ENCODE peak calls at places on chromosomes 11 and 22, in four cellular contexts. One of them, this sample, is unnamed.

GRCh38 chr22:43308451-43309235 is 34.5 kb downstream of the SCUBE1 start:
- DNase-seq in GM12891: no peak
- DNase-seq in HL-60: no peak
- DNase-seq in K562: no peak
- DNase-seq in this sample: no peak

GRCh38 chr11:6298605-6299004 is 21.7 kb downstream of the CAVIN3 start:
- DNase-seq in GM12891: no peak
- DNase-seq in HL-60: peak
- DNase-seq in K562: no peak
- DNase-seq in this sample: no peak

GRCh38 chr11:86116996-86117705 is 48.3 kb upstream of the PICALM start:
- DNase-seq in GM12891: no peak
- DNase-seq in HL-60: no peak
- DNase-seq in K562: no peak
- DNase-seq in this sample: no peak

GRCh38 chr11:83115551-83115950 is 41.4 kb upstream of the PCF11 start:
- DNase-seq in GM12891: no peak
- DNase-seq in HL-60: no peak
- DNase-seq in K562: no peak
- DNase-seq in this sample: no peak

GRCh38 chr11:76655466-76656086 is 15.0 kb downstream of the LRRC32 start:
- DNase-seq in GM12891: no peak
- DNase-seq in HL-60: no peak
- DNase-seq in K562: no peak
- DNase-seq in this sample: no peak

GRCh38 chr11:96753997-96754396 is 364.2 kb downstream of the JRKL start:
- DNase-seq in GM12891: no peak
- DNase-seq in HL-60: no peak
- DNase-seq in K562: no peak
- DNase-seq in this sample: no peak

GRCh38 chr11:33970984-33971466 is 79.1 kb upstream of the LMO2 start:
- DNase-seq in GM12891: peak
- DNase-seq in HL-60: no peak
- DNase-seq in K562: peak
- DNase-seq in this sample: no peak

GRCh38 chr11:61747389-61748285 is 4.8 kb upstream of the MYRF start:
- DNase-seq in GM12891: peak
- DNase-seq in HL-60: peak
- DNase-seq in K562: peak
- DNase-seq in this sample: no peak

GRCh38 chr11:65311197-65311631 is 3.5 kb upstream of the CDC42EP2 start:
- DNase-seq in GM12891: no peak
- DNase-seq in HL-60: no peak
- DNase-seq in K562: no peak
- DNase-seq in this sample: no peak

GRCh38 chr11:62398011-62398994 is 20.5 kb upstream of the SCGB1A1 start:
- DNase-seq in GM12891: no peak
- DNase-seq in HL-60: peak
- DNase-seq in K562: peak
- DNase-seq in this sample: no peak

GRCh38 chr11:75763846-75764245 is 4.7 kb upstream of the DGAT2 start:
- DNase-seq in GM12891: no peak
- DNase-seq in HL-60: no peak
- DNase-seq in K562: no peak
- DNase-seq in this sample: no peak

GRCh38 chr22:40302149-40302548 is 44.2 kb upstream of the ADSL start:
- DNase-seq in GM12891: no peak
- DNase-seq in HL-60: no peak
- DNase-seq in K562: no peak
- DNase-seq in this sample: no peak

GRCh38 chr22:23910496-23911190 is 16.5 kb downstream of the MIF start:
- DNase-seq in GM12891: no peak
- DNase-seq in HL-60: no peak
- DNase-seq in K562: no peak
- DNase-seq in this sample: no peak

GRCh38 chr11:99920956-99921355 is 766.1 kb upstream of the ARHGAP42 start:
- DNase-seq in GM12891: no peak
- DNase-seq in HL-60: no peak
- DNase-seq in K562: no peak
- DNase-seq in this sample: no peak

GRCh38 chr22:45318168-45318557 is 8.4 kb downstream of the FAM118A start:
- DNase-seq in GM12891: peak
- DNase-seq in HL-60: peak
- DNase-seq in K562: peak
- DNase-seq in this sample: peak

GRCh38 chr11:2963112-2963754 is 28.9 kb downstream of the NAP1L4 start:
- DNase-seq in GM12891: no peak
- DNase-seq in HL-60: no peak
- DNase-seq in K562: no peak
- DNase-seq in this sample: no peak

GRCh38 chr11:2652857-2653643 is 46.7 kb downstream of the KCNQ1OT1 start:
- DNase-seq in GM12891: no peak
- DNase-seq in HL-60: no peak
- DNase-seq in K562: peak
- DNase-seq in this sample: no peak

GRCh38 chr11:68371176-68372041 is 59.0 kb downstream of the LRP5 start:
- DNase-seq in GM12891: no peak
- DNase-seq in HL-60: no peak
- DNase-seq in K562: no peak
- DNase-seq in this sample: peak

GRCh38 chr22:42076764-42077485 is 2.6 kb upstream of the SMDT1 start:
- DNase-seq in GM12891: no peak
- DNase-seq in HL-60: no peak
- DNase-seq in K562: no peak
- DNase-seq in this sample: no peak

GRCh38 chr11:72037554-72038311 is 39.0 kb downstream of the IL18BP start:
- DNase-seq in GM12891: no peak
- DNase-seq in HL-60: no peak
- DNase-seq in K562: no peak
- DNase-seq in this sample: no peak

GRCh38 chr11:100774859-100775258 is 87.8 kb downstream of the ARHGAP42 start:
- DNase-seq in GM12891: no peak
- DNase-seq in HL-60: no peak
- DNase-seq in K562: no peak
- DNase-seq in this sample: no peak

GRCh38 chr11:63765688-63766241 is 2.8 kb downstream of the ZFTA start:
- DNase-seq in GM12891: no peak
- DNase-seq in HL-60: no peak
- DNase-seq in K562: no peak
- DNase-seq in this sample: no peak
- TF ChIP-seq SPI1 in GM12891: no peak
- TF ChIP-seq SPI1 in HL-60: no peak
- TF ChIP-seq SPI1 in K562: no peak
- TF ChIP-seq SPI1 in this sample: no peak

GRCh38 chr11:73390601-73391565 is 14.7 kb downstream of the RELT start:
- DNase-seq in GM12891: no peak
- DNase-seq in HL-60: no peak
- DNase-seq in K562: no peak
- DNase-seq in this sample: no peak

GRCh38 chr11:73387594-73388021 is 11.4 kb downstream of the RELT start:
- DNase-seq in GM12891: no peak
- DNase-seq in HL-60: no peak
- DNase-seq in K562: no peak
- DNase-seq in this sample: no peak

GRCh38 chr11:73388241-73389133 is 12.3 kb downstream of the RELT start:
- DNase-seq in GM12891: no peak
- DNase-seq in HL-60: peak
- DNase-seq in K562: no peak
- DNase-seq in this sample: no peak

GRCh38 chr11:73389902-73390301 is 13.7 kb downstream of the RELT start:
- DNase-seq in GM12891: no peak
- DNase-seq in HL-60: no peak
- DNase-seq in K562: no peak
- DNase-seq in this sample: no peak

GRCh38 chr11:73389134-73389525 is 12.9 kb downstream of the RELT start:
- DNase-seq in GM12891: no peak
- DNase-seq in HL-60: no peak
- DNase-seq in K562: no peak
- DNase-seq in this sample: no peak
- TF ChIP-seq SPI1 in GM12891: no peak
- TF ChIP-seq SPI1 in HL-60: no peak
- TF ChIP-seq SPI1 in K562: no peak
- TF ChIP-seq SPI1 in this sample: no peak

GRCh38 chr11:13318498-13319295 is 41.1 kb downstream of the BMAL1 start:
- DNase-seq in GM12891: no peak
- DNase-seq in HL-60: no peak
- DNase-seq in K562: no peak
- DNase-seq in this sample: no peak
- TF ChIP-seq SPI1 in GM12891: no peak
- TF ChIP-seq SPI1 in HL-60: no peak
- TF ChIP-seq SPI1 in K562: no peak
- TF ChIP-seq SPI1 in this sample: no peak

GRCh38 chr11:32890843-32891656 is 1.6 kb upstream of the QSER1 start:
- DNase-seq in GM12891: no peak
- DNase-seq in HL-60: no peak
- DNase-seq in K562: no peak
- DNase-seq in this sample: no peak
- TF ChIP-seq SPI1 in GM12891: no peak
- TF ChIP-seq SPI1 in HL-60: no peak
- TF ChIP-seq SPI1 in K562: no peak
- TF ChIP-seq SPI1 in this sample: no peak